ENCODE peak calls at places on chromosomes 7 and 10, in six cellular contexts. L is hepatocyte, E is mesenchymal stem cell, C is substantia nigra, D is heart left ventricle, R is IMR-90. H is an unnamed sample.
A peak's percentile ranks its signal among the peaks of the same experiment; 100 is the strongest.

GRCh38 chr7:123770378-123770777 is 21.6 kb upstream of the WASL start:
- DNase-seq in L (no peak), E (peak; percentile 41), C (no peak), D (no peak), R (no peak), H (peak; percentile 34)

GRCh38 chr10:1063232-1063862 is 7.2 kb downstream of the WDR37 start:
- DNase-seq in L (no peak), E (no peak), C (no peak), D (no peak), R (no peak), H (no peak)

GRCh38 chr7:113775804-113776203 is 143.0 kb downstream of the PPP1R3A start:
- DNase-seq in L (no peak), E (no peak), C (no peak), D (no peak), R (no peak), H (no peak)

GRCh38 chr7:151080091-151080521 is 503 bp downstream of the FASTK start:
- DNase-seq in L (peak; percentile 56), E (peak; percentile 47), C (peak; percentile 62), D (no peak), R (no peak), H (peak; percentile 37)

GRCh38 chr10:79322616-79323566 is 24.4 kb upstream of the PPIF start:
- DNase-seq in L (no peak), E (peak; percentile 87), C (no peak), D (peak; percentile 51), R (peak; percentile 92), H (peak; percentile 89)

GRCh38 chr10:60148266-60148840 is 241.3 kb downstream of the ANK3 start:
- DNase-seq in L (peak; percentile 78), E (peak; percentile 84), C (no peak), D (no peak), R (peak; percentile 84), H (peak; percentile 89)

GRCh38 chr7:17939111-17939669 is 1.1 kb downstream of the SNX13 start:
- DNase-seq in L (peak; percentile 11), E (peak; percentile 52), C (no peak), D (no peak), R (peak; percentile 30), H (peak; percentile 45)

GRCh38 chr7:121084748-121085336 is 96.3 kb downstream of the CPED1 start:
- DNase-seq in L (no peak), E (peak; percentile 83), C (no peak), D (peak; percentile 28), R (peak; percentile 96), H (peak; percentile 96)

GRCh38 chr7:71267734-71268133 is 135.8 kb downstream of the GALNT17 start:
- DNase-seq in L (no peak), E (no peak), C (no peak), D (no peak), R (no peak), H (no peak)

GRCh38 chr7:147509052-147509480 is 1081.5 kb upstream of the C7orf33 start:
- DNase-seq in L (no peak), E (no peak), C (no peak), D (no peak), R (peak; percentile 44), H (peak; percentile 53)

GRCh38 chr7:137734221-137734620 is 112.6 kb downstream of the DGKI start:
- DNase-seq in L (peak; percentile 5), E (no peak), C (no peak), D (no peak), R (peak; percentile 42), H (peak; percentile 56)

GRCh38 chr10:86355571-86356038 is 11.0 kb downstream of the GRID1 start:
- DNase-seq in L (no peak), E (no peak), C (peak; percentile 92), D (peak; percentile 75), R (no peak), H (no peak)

GRCh38 chr7:69603937-69604494 is 5.7 kb downstream of the AUTS2 start:
- DNase-seq in L (no peak), E (no peak), C (no peak), D (no peak), R (no peak), H (no peak)

GRCh38 chr7:116122972-116123595 is 87.3 kb upstream of the TES start:
- DNase-seq in L (peak; percentile 57), E (peak; percentile 47), C (no peak), D (no peak), R (peak; percentile 66), H (peak; percentile 76)

GRCh38 chr7:115211171-115211570 is 289.3 kb downstream of the MDFIC start:
- DNase-seq in L (no peak), E (no peak), C (no peak), D (no peak), R (no peak), H (no peak)

GRCh38 chr7:134856141-134856540 is 76.7 kb downstream of the CALD1 start:
- DNase-seq in L (no peak), E (peak; percentile 48), C (no peak), D (no peak), R (no peak), H (no peak)

GRCh38 chr7:24304494-24305095 is 20.6 kb downstream of the NPY start:
- DNase-seq in L (no peak), E (no peak), C (no peak), D (no peak), R (no peak), H (no peak)

GRCh38 chr10:119319920-119320258 is 112.5 kb downstream of the GRK5 start:
- DNase-seq in L (no peak), E (no peak), C (no peak), D (no peak), R (no peak), H (no peak)

GRCh38 chr7:91287685-91288084 is 23.5 kb downstream of the FZD1 start:
- DNase-seq in L (no peak), E (no peak), C (no peak), D (no peak), R (peak; percentile 4), H (peak; percentile 23)

GRCh38 chr7:131753620-131754222 is 197.3 kb upstream of the PODXL start:
- DNase-seq in L (peak; percentile 39), E (peak; percentile 0), C (no peak), D (no peak), R (no peak), H (no peak)

GRCh38 chr10:52706347-52707070 is 66.1 kb downstream of the MBL2 start:
- DNase-seq in L (no peak), E (no peak), C (no peak), D (no peak), R (no peak), H (peak; percentile 72)

GRCh38 chr7:91267558-91267955 is 3.3 kb downstream of the FZD1 start:
- DNase-seq in L (no peak), E (peak; percentile 17), C (no peak), D (no peak), R (peak; percentile 75), H (peak; percentile 54)

GRCh38 chr7:111215550-111215949 is 124.6 kb downstream of the LRRN3 start:
- DNase-seq in L (no peak), E (no peak), C (no peak), D (no peak), R (no peak), H (no peak)

GRCh38 chr7:148587076-148587475 is 3.5 kb upstream of the C7orf33 start:
- DNase-seq in L (no peak), E (no peak), C (no peak), D (no peak), R (no peak), H (no peak)

GRCh38 chr10:92222603-92223275 is 68.1 kb downstream of the CPEB3 start:
- DNase-seq in L (no peak), E (peak; percentile 64), C (no peak), D (no peak), R (peak; percentile 75), H (peak; percentile 55)

GRCh38 chr7:135263321-135263970 is 29.8 kb downstream of the STRA8 start:
- DNase-seq in L (no peak), E (no peak), C (no peak), D (no peak), R (no peak), H (no peak)

GRCh38 chr10:50592961-50593418 is 30.8 kb downstream of the SGMS1 start:
- DNase-seq in L (no peak), E (no peak), C (no peak), D (no peak), R (peak; percentile 35), H (peak; percentile 20)

GRCh38 chr10:123784636-123785035 is 107.0 kb downstream of the CPXM2 start:
- DNase-seq in L (no peak), E (no peak), C (no peak), D (no peak), R (no peak), H (no peak)

GRCh38 chr7:85094046-85094720 is 92.7 kb downstream of the SEMA3D start:
- DNase-seq in L (no peak), E (no peak), C (no peak), D (peak; percentile 28), R (peak; percentile 17), H (peak; percentile 55)

GRCh38 chr7:1103789-1104513 is 16.0 kb downstream of the GPER1 start:
- DNase-seq in L (no peak), E (no peak), C (no peak), D (no peak), R (no peak), H (no peak)
- H3K27ac ChIP-seq in L (peak overlapping the region; percentile 68), E (no peak overlapping the region), C (no peak overlapping the region), D (no peak overlapping the region), R (no peak overlapping the region), H (no peak overlapping the region)

DNA sequence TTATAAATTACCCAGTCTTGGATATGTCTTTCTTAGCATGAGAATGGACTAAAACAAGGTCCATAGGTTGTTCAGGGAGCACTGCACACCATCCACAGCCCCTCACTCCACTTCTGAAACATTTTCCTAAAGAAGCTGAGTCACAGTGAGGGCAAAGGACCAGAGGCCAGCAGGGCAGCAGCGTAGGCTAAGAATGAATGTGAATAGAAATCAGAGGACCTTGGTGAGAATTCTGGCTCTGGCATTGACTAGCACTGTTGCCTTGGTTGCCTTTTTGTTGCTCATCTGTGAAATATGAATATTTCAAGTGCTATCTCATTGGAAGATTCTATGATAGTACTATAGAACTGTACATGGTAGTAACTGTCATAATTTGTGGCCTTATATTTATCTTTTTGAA is 41.7 kb upstream of the TOMM7 start:
- DNase-seq in L (no peak), E (no peak), C (no peak), D (no peak), R (peak; percentile 62), H (peak; percentile 33)
- H3K27ac ChIP-seq in L (no peak overlapping the region), E (no peak overlapping the region), C (no peak overlapping the region), D (no peak overlapping the region), R (peak overlapping the region; percentile 77), H (peak overlapping the region; percentile 92)

GRCh38 chr10:116947838-116948529 is 57.0 kb downstream of the SHTN1 start:
- DNase-seq in L (peak; percentile 22), E (peak; percentile 52), C (no peak), D (no peak), R (peak; percentile 31), H (peak; percentile 64)
- H3K27ac ChIP-seq in L (peak overlapping the region; percentile 11), E (peak overlapping the region; percentile 55), C (peak overlapping the region; percentile 54), D (no peak overlapping the region), R (no peak overlapping the region), H (no peak overlapping the region)

GRCh38 chr7:133570321-133570720 is 317.4 kb downstream of the EXOC4 start:
- DNase-seq in L (no peak), E (no peak), C (no peak), D (no peak), R (peak; percentile 15), H (peak; percentile 37)

GRCh38 chr7:133572087-133572486 is 319.2 kb downstream of the EXOC4 start:
- DNase-seq in L (no peak), E (no peak), C (no peak), D (no peak), R (no peak), H (no peak)

GRCh38 chr7:133571066-133571465 is 318.2 kb downstream of the EXOC4 start:
- DNase-seq in L (no peak), E (no peak), C (no peak), D (no peak), R (no peak), H (no peak)

GRCh38 chr7:133564484-133564883 is 311.6 kb downstream of the EXOC4 start:
- DNase-seq in L (no peak), E (no peak), C (no peak), D (no peak), R (no peak), H (no peak)

GRCh38 chr7:133568544-133568943 is 315.7 kb downstream of the EXOC4 start:
- DNase-seq in L (no peak), E (no peak), C (no peak), D (no peak), R (peak; percentile 59), H (peak; percentile 21)
- H3K27ac ChIP-seq in L (no peak overlapping the region), E (no peak overlapping the region), C (no peak overlapping the region), D (no peak overlapping the region), R (no peak overlapping the region), H (no peak overlapping the region)

H was measured in fibroblast of lung.